ENCODE peak calls at places on chromosomes 4 and X, in nine cellular contexts. One of them, this sample, is unnamed. For H3K9me3 and H3K4me1, the result is how much of the 10 kb centered on the place peaks cover.

GRCh38 chr4:187965726-187966125 is 29.8 kb upstream of the ZFP42 start:
- DNase-seq in ovary: no peak
- DNase-seq in tibial artery: no peak
- DNase-seq in GM12878: no peak
- DNase-seq in neural progenitor cell: no peak
- DNase-seq in keratinocyte: no peak
- DNase-seq in testis: peak
- DNase-seq in breast epithelium: no peak
- DNase-seq in H9: no peak
- DNase-seq in this sample: no peak

GRCh38 chr4:121953860-121954259 is 2.0 kb upstream of the TRPC3 start:
- DNase-seq in ovary: no peak
- DNase-seq in tibial artery: no peak
- DNase-seq in GM12878: no peak
- DNase-seq in neural progenitor cell: no peak
- DNase-seq in keratinocyte: no peak
- DNase-seq in testis: no peak
- DNase-seq in breast epithelium: no peak
- DNase-seq in H9: no peak
- DNase-seq in this sample: no peak

GRCh38 chr4:171765514-171765913 is 47.7 kb upstream of the GALNTL6 start:
- DNase-seq in ovary: no peak
- DNase-seq in tibial artery: no peak
- DNase-seq in GM12878: no peak
- DNase-seq in neural progenitor cell: no peak
- DNase-seq in keratinocyte: no peak
- DNase-seq in testis: no peak
- DNase-seq in breast epithelium: no peak
- DNase-seq in H9: no peak
- DNase-seq in this sample: no peak

GRCh38 chr4:94757192-94758140 is at the start of gene BMPR1B:
- DNase-seq in ovary: peak
- DNase-seq in tibial artery: peak
- DNase-seq in GM12878: no peak
- DNase-seq in neural progenitor cell: peak
- DNase-seq in keratinocyte: no peak
- DNase-seq in testis: peak
- DNase-seq in breast epithelium: no peak
- DNase-seq in H9: peak
- DNase-seq in this sample: no peak

GRCh38 chrX:107482046-107482445 is 32.6 kb downstream of the FRMPD3 start:
- DNase-seq in ovary: peak
- DNase-seq in tibial artery: no peak
- DNase-seq in GM12878: no peak
- DNase-seq in neural progenitor cell: no peak
- DNase-seq in keratinocyte: no peak
- DNase-seq in testis: no peak
- DNase-seq in breast epithelium: no peak
- DNase-seq in H9: no peak
- DNase-seq in this sample: no peak

GRCh38 chr4:82293304-82293703 is 80.5 kb downstream of the HNRNPD start:
- DNase-seq in ovary: no peak
- DNase-seq in tibial artery: no peak
- DNase-seq in GM12878: peak
- DNase-seq in neural progenitor cell: no peak
- DNase-seq in keratinocyte: no peak
- DNase-seq in testis: no peak
- DNase-seq in breast epithelium: no peak
- DNase-seq in H9: no peak
- DNase-seq in this sample: no peak

GRCh38 chrX:38717871-38718270 is 83.4 kb upstream of the MID1IP1 start:
- DNase-seq in ovary: no peak
- DNase-seq in tibial artery: no peak
- DNase-seq in GM12878: no peak
- DNase-seq in neural progenitor cell: peak
- DNase-seq in keratinocyte: no peak
- DNase-seq in testis: peak
- DNase-seq in breast epithelium: no peak
- DNase-seq in H9: peak
- DNase-seq in this sample: no peak

GRCh38 chr4:52588771-52589591 is 70.1 kb downstream of the USP46 start:
- DNase-seq in ovary: no peak
- DNase-seq in tibial artery: no peak
- DNase-seq in GM12878: no peak
- DNase-seq in neural progenitor cell: no peak
- DNase-seq in keratinocyte: no peak
- DNase-seq in testis: no peak
- DNase-seq in breast epithelium: peak
- DNase-seq in H9: no peak
- DNase-seq in this sample: no peak

GRCh38 chrX:146127617-146128016 is 310.0 kb downstream of the SLITRK2 start:
- DNase-seq in ovary: no peak
- DNase-seq in tibial artery: no peak
- DNase-seq in GM12878: no peak
- DNase-seq in neural progenitor cell: no peak
- DNase-seq in keratinocyte: no peak
- DNase-seq in testis: no peak
- DNase-seq in breast epithelium: no peak
- DNase-seq in H9: no peak
- DNase-seq in this sample: no peak

GRCh38 chr4:10924274-10924673 is 239.7 kb upstream of the CLNK start:
- DNase-seq in ovary: no peak
- DNase-seq in tibial artery: no peak
- DNase-seq in GM12878: no peak
- DNase-seq in neural progenitor cell: peak
- DNase-seq in keratinocyte: no peak
- DNase-seq in testis: no peak
- DNase-seq in breast epithelium: no peak
- DNase-seq in H9: no peak
- DNase-seq in this sample: no peak
- H3K9me3 ChIP-seq in ovary: under half
- H3K9me3 ChIP-seq in tibial artery: under half
- H3K9me3 ChIP-seq in GM12878: under half
- H3K9me3 ChIP-seq in neural progenitor cell: under half
- H3K9me3 ChIP-seq in keratinocyte: under half
- H3K9me3 ChIP-seq in testis: under half
- H3K9me3 ChIP-seq in breast epithelium: under half
- H3K9me3 ChIP-seq in H9: under half
- H3K9me3 ChIP-seq in this sample: under half

GRCh38 chrX:65635824-65636223 is 31.6 kb upstream of the MSN start:
- DNase-seq in ovary: no peak
- DNase-seq in tibial artery: no peak
- DNase-seq in GM12878: no peak
- DNase-seq in neural progenitor cell: no peak
- DNase-seq in keratinocyte: no peak
- DNase-seq in testis: no peak
- DNase-seq in breast epithelium: no peak
- DNase-seq in H9: no peak
- DNase-seq in this sample: no peak
- TF ChIP-seq CTCF in ovary: no peak
- TF ChIP-seq CTCF in tibial artery: no peak
- TF ChIP-seq CTCF in GM12878: no peak
- TF ChIP-seq CTCF in neural progenitor cell: no peak
- TF ChIP-seq CTCF in keratinocyte: no peak
- TF ChIP-seq CTCF in testis: no peak
- TF ChIP-seq CTCF in breast epithelium: no peak
- TF ChIP-seq CTCF in H9: no peak
- TF ChIP-seq CTCF in this sample: no peak

GRCh38 chr4:7698586-7698985 is 241.1 kb downstream of the AFAP1 start:
- DNase-seq in ovary: peak
- DNase-seq in tibial artery: no peak
- DNase-seq in GM12878: no peak
- DNase-seq in neural progenitor cell: peak
- DNase-seq in keratinocyte: no peak
- DNase-seq in testis: no peak
- DNase-seq in breast epithelium: no peak
- DNase-seq in H9: peak
- DNase-seq in this sample: no peak
- H3K4me1 ChIP-seq in ovary: under half
- H3K4me1 ChIP-seq in tibial artery: under half
- H3K4me1 ChIP-seq in GM12878: under half
- H3K4me1 ChIP-seq in neural progenitor cell: under half
- H3K4me1 ChIP-seq in keratinocyte: under half
- H3K4me1 ChIP-seq in testis: under half
- H3K4me1 ChIP-seq in breast epithelium: under half
- H3K4me1 ChIP-seq in H9: under half
- H3K4me1 ChIP-seq in this sample: under half

GRCh38 chr4:40458683-40459082 is 123.5 kb downstream of the CHRNA9 start:
- DNase-seq in ovary: no peak
- DNase-seq in tibial artery: no peak
- DNase-seq in GM12878: no peak
- DNase-seq in neural progenitor cell: no peak
- DNase-seq in keratinocyte: no peak
- DNase-seq in testis: no peak
- DNase-seq in breast epithelium: no peak
- DNase-seq in H9: no peak
- DNase-seq in this sample: no peak
- H3K9me3 ChIP-seq in ovary: under half
- H3K9me3 ChIP-seq in tibial artery: under half
- H3K9me3 ChIP-seq in GM12878: under half
- H3K9me3 ChIP-seq in neural progenitor cell: under half
- H3K9me3 ChIP-seq in keratinocyte: under half
- H3K9me3 ChIP-seq in testis: under half
- H3K9me3 ChIP-seq in breast epithelium: under half
- H3K9me3 ChIP-seq in H9: under half
- H3K9me3 ChIP-seq in this sample: under half

GRCh38 chrX:18709833-18710232 is 2.4 kb downstream of the PPEF1 start:
- DNase-seq in ovary: no peak
- DNase-seq in tibial artery: no peak
- DNase-seq in GM12878: no peak
- DNase-seq in neural progenitor cell: no peak
- DNase-seq in keratinocyte: no peak
- DNase-seq in testis: no peak
- DNase-seq in breast epithelium: no peak
- DNase-seq in H9: no peak
- DNase-seq in this sample: no peak
- TF ChIP-seq CTCF in ovary: no peak
- TF ChIP-seq CTCF in tibial artery: no peak
- TF ChIP-seq CTCF in GM12878: no peak
- TF ChIP-seq CTCF in neural progenitor cell: no peak
- TF ChIP-seq CTCF in keratinocyte: no peak
- TF ChIP-seq CTCF in testis: no peak
- TF ChIP-seq CTCF in breast epithelium: no peak
- TF ChIP-seq CTCF in H9: peak
- TF ChIP-seq CTCF in this sample: no peak

GRCh38 chr4:156948738-156949137 is 22.9 kb downstream of the PDGFC start:
- DNase-seq in ovary: no peak
- DNase-seq in tibial artery: no peak
- DNase-seq in GM12878: no peak
- DNase-seq in neural progenitor cell: no peak
- DNase-seq in keratinocyte: no peak
- DNase-seq in testis: no peak
- DNase-seq in breast epithelium: no peak
- DNase-seq in H9: no peak
- DNase-seq in this sample: no peak

GRCh38 chr4:156946508-156947197 is 24.9 kb downstream of the PDGFC start:
- DNase-seq in ovary: no peak
- DNase-seq in tibial artery: no peak
- DNase-seq in GM12878: no peak
- DNase-seq in neural progenitor cell: no peak
- DNase-seq in keratinocyte: peak
- DNase-seq in testis: no peak
- DNase-seq in breast epithelium: no peak
- DNase-seq in H9: no peak
- DNase-seq in this sample: peak

GRCh38 chr4:156948133-156948532 is 23.5 kb downstream of the PDGFC start:
- DNase-seq in ovary: no peak
- DNase-seq in tibial artery: no peak
- DNase-seq in GM12878: no peak
- DNase-seq in neural progenitor cell: no peak
- DNase-seq in keratinocyte: no peak
- DNase-seq in testis: no peak
- DNase-seq in breast epithelium: no peak
- DNase-seq in H9: no peak
- DNase-seq in this sample: no peak

GRCh38 chr4:156942991-156943390 is 28.6 kb downstream of the PDGFC start:
- DNase-seq in ovary: no peak
- DNase-seq in tibial artery: no peak
- DNase-seq in GM12878: no peak
- DNase-seq in neural progenitor cell: no peak
- DNase-seq in keratinocyte: no peak
- DNase-seq in testis: no peak
- DNase-seq in breast epithelium: no peak
- DNase-seq in H9: no peak
- DNase-seq in this sample: no peak

GRCh38 chr4:156945532-156945931 is 26.1 kb downstream of the PDGFC start:
- DNase-seq in ovary: no peak
- DNase-seq in tibial artery: no peak
- DNase-seq in GM12878: no peak
- DNase-seq in neural progenitor cell: no peak
- DNase-seq in keratinocyte: no peak
- DNase-seq in testis: no peak
- DNase-seq in breast epithelium: no peak
- DNase-seq in H9: no peak
- DNase-seq in this sample: no peak
- H3K4me1 ChIP-seq in ovary: under half
- H3K4me1 ChIP-seq in tibial artery: half or more
- H3K4me1 ChIP-seq in GM12878: under half
- H3K4me1 ChIP-seq in neural progenitor cell: under half
- H3K4me1 ChIP-seq in keratinocyte: half or more
- H3K4me1 ChIP-seq in testis: under half
- H3K4me1 ChIP-seq in breast epithelium: under half
- H3K4me1 ChIP-seq in H9: under half
- H3K4me1 ChIP-seq in this sample: half or more

GRCh38 chr4:97216031-97216430 is 927.2 kb downstream of the STPG2 start:
- DNase-seq in ovary: no peak
- DNase-seq in tibial artery: no peak
- DNase-seq in GM12878: no peak
- DNase-seq in neural progenitor cell: no peak
- DNase-seq in keratinocyte: no peak
- DNase-seq in testis: no peak
- DNase-seq in breast epithelium: no peak
- DNase-seq in H9: no peak
- DNase-seq in this sample: no peak
- H3K9me3 ChIP-seq in ovary: under half
- H3K9me3 ChIP-seq in tibial artery: under half
- H3K9me3 ChIP-seq in GM12878: under half
- H3K9me3 ChIP-seq in neural progenitor cell: under half
- H3K9me3 ChIP-seq in keratinocyte: under half
- H3K9me3 ChIP-seq in testis: under half
- H3K9me3 ChIP-seq in breast epithelium: under half
- H3K9me3 ChIP-seq in H9: under half
- H3K9me3 ChIP-seq in this sample: under half

GRCh38 chr4:152348670-152349069 is 187.2 kb downstream of the FBXW7 start:
- DNase-seq in ovary: no peak
- DNase-seq in tibial artery: no peak
- DNase-seq in GM12878: no peak
- DNase-seq in neural progenitor cell: peak
- DNase-seq in keratinocyte: no peak
- DNase-seq in testis: no peak
- DNase-seq in breast epithelium: no peak
- DNase-seq in H9: no peak
- DNase-seq in this sample: no peak
- TF ChIP-seq CTCF in ovary: no peak
- TF ChIP-seq CTCF in tibial artery: peak
- TF ChIP-seq CTCF in GM12878: peak
- TF ChIP-seq CTCF in neural progenitor cell: peak
- TF ChIP-seq CTCF in keratinocyte: peak
- TF ChIP-seq CTCF in testis: no peak
- TF ChIP-seq CTCF in breast epithelium: no peak
- TF ChIP-seq CTCF in H9: peak
- TF ChIP-seq CTCF in this sample: no peak